ENCODE peak calls at places on chromosome 17, in nine cellular contexts. One of them, this sample, is unnamed.

GRCh38 chr17:4474093-4474492 is 24.6 kb upstream of the SPNS2 start:
- DNase-seq in frontal cortex: no peak
- DNase-seq in iPS-NIHi11: no peak
- DNase-seq in mucosa of gallbladder: no peak
- DNase-seq in activated naive CD4-positive, alpha-beta T cell treated with anti-CD3 and anti-CD28 coated beads, Interleukin-2, amount 50 U/mL, for 16 hours: no peak
- DNase-seq in HTR-8/SVneo: no peak
- DNase-seq in activated effector memory CD4-positive, alpha-beta T cell treated with anti-CD3 and anti-CD28 coated beads, Interleukin-2, amount 50 U/mL, for 16 hours: no peak
- DNase-seq in Right ventricle myocardium superior: peak
- DNase-seq in T47D: no peak
- DNase-seq in this sample: peak

GRCh38 chr17:42513686-42514085 is 22.4 kb upstream of the NAGLU start:
- DNase-seq in frontal cortex: no peak
- DNase-seq in iPS-NIHi11: no peak
- DNase-seq in mucosa of gallbladder: no peak
- DNase-seq in activated naive CD4-positive, alpha-beta T cell treated with anti-CD3 and anti-CD28 coated beads, Interleukin-2, amount 50 U/mL, for 16 hours: no peak
- DNase-seq in HTR-8/SVneo: no peak
- DNase-seq in activated effector memory CD4-positive, alpha-beta T cell treated with anti-CD3 and anti-CD28 coated beads, Interleukin-2, amount 50 U/mL, for 16 hours: no peak
- DNase-seq in Right ventricle myocardium superior: no peak
- DNase-seq in T47D: no peak
- DNase-seq in this sample: no peak

GRCh38 chr17:82912571-82913089 is 72.8 kb upstream of the ZNF750 start:
- DNase-seq in frontal cortex: no peak
- DNase-seq in iPS-NIHi11: no peak
- DNase-seq in mucosa of gallbladder: no peak
- DNase-seq in activated naive CD4-positive, alpha-beta T cell treated with anti-CD3 and anti-CD28 coated beads, Interleukin-2, amount 50 U/mL, for 16 hours: no peak
- DNase-seq in HTR-8/SVneo: no peak
- DNase-seq in activated effector memory CD4-positive, alpha-beta T cell treated with anti-CD3 and anti-CD28 coated beads, Interleukin-2, amount 50 U/mL, for 16 hours: no peak
- DNase-seq in Right ventricle myocardium superior: peak
- DNase-seq in T47D: no peak
- DNase-seq in this sample: no peak

GRCh38 chr17:55731586-55732250 is 9.1 kb upstream of the TMEM100 start:
- DNase-seq in frontal cortex: no peak
- DNase-seq in iPS-NIHi11: peak
- DNase-seq in mucosa of gallbladder: peak
- DNase-seq in activated naive CD4-positive, alpha-beta T cell treated with anti-CD3 and anti-CD28 coated beads, Interleukin-2, amount 50 U/mL, for 16 hours: no peak
- DNase-seq in HTR-8/SVneo: no peak
- DNase-seq in activated effector memory CD4-positive, alpha-beta T cell treated with anti-CD3 and anti-CD28 coated beads, Interleukin-2, amount 50 U/mL, for 16 hours: no peak
- DNase-seq in Right ventricle myocardium superior: peak
- DNase-seq in T47D: no peak
- DNase-seq in this sample: no peak

GRCh38 chr17:35554668-35555067 is 6.0 kb downstream of the SLFN14 start:
- DNase-seq in frontal cortex: no peak
- DNase-seq in iPS-NIHi11: no peak
- DNase-seq in mucosa of gallbladder: no peak
- DNase-seq in activated naive CD4-positive, alpha-beta T cell treated with anti-CD3 and anti-CD28 coated beads, Interleukin-2, amount 50 U/mL, for 16 hours: no peak
- DNase-seq in HTR-8/SVneo: no peak
- DNase-seq in activated effector memory CD4-positive, alpha-beta T cell treated with anti-CD3 and anti-CD28 coated beads, Interleukin-2, amount 50 U/mL, for 16 hours: no peak
- DNase-seq in Right ventricle myocardium superior: no peak
- DNase-seq in T47D: no peak
- DNase-seq in this sample: no peak

GRCh38 chr17:68182016-68182315 is 65.9 kb upstream of the AMZ2 start:
- DNase-seq in frontal cortex: no peak
- DNase-seq in iPS-NIHi11: no peak
- DNase-seq in mucosa of gallbladder: no peak
- DNase-seq in activated naive CD4-positive, alpha-beta T cell treated with anti-CD3 and anti-CD28 coated beads, Interleukin-2, amount 50 U/mL, for 16 hours: no peak
- DNase-seq in HTR-8/SVneo: no peak
- DNase-seq in activated effector memory CD4-positive, alpha-beta T cell treated with anti-CD3 and anti-CD28 coated beads, Interleukin-2, amount 50 U/mL, for 16 hours: no peak
- DNase-seq in Right ventricle myocardium superior: no peak
- DNase-seq in T47D: no peak
- DNase-seq in this sample: no peak

GRCh38 chr17:28524476-28525415 is 18.6 kb downstream of the FOXN1 start:
- DNase-seq in frontal cortex: no peak
- DNase-seq in iPS-NIHi11: no peak
- DNase-seq in mucosa of gallbladder: peak
- DNase-seq in activated naive CD4-positive, alpha-beta T cell treated with anti-CD3 and anti-CD28 coated beads, Interleukin-2, amount 50 U/mL, for 16 hours: no peak
- DNase-seq in HTR-8/SVneo: peak
- DNase-seq in activated effector memory CD4-positive, alpha-beta T cell treated with anti-CD3 and anti-CD28 coated beads, Interleukin-2, amount 50 U/mL, for 16 hours: no peak
- DNase-seq in Right ventricle myocardium superior: peak
- DNase-seq in T47D: peak
- DNase-seq in this sample: no peak

GRCh38 chr17:80724723-80725388 is 180.2 kb downstream of the RPTOR start:
- DNase-seq in frontal cortex: no peak
- DNase-seq in iPS-NIHi11: no peak
- DNase-seq in mucosa of gallbladder: no peak
- DNase-seq in activated naive CD4-positive, alpha-beta T cell treated with anti-CD3 and anti-CD28 coated beads, Interleukin-2, amount 50 U/mL, for 16 hours: no peak
- DNase-seq in HTR-8/SVneo: peak
- DNase-seq in activated effector memory CD4-positive, alpha-beta T cell treated with anti-CD3 and anti-CD28 coated beads, Interleukin-2, amount 50 U/mL, for 16 hours: no peak
- DNase-seq in Right ventricle myocardium superior: no peak
- DNase-seq in T47D: no peak
- DNase-seq in this sample: no peak

GRCh38 chr17:79374087-79374486 is 236.8 kb downstream of the RBFOX3 start:
- DNase-seq in frontal cortex: no peak
- DNase-seq in iPS-NIHi11: peak
- DNase-seq in mucosa of gallbladder: no peak
- DNase-seq in activated naive CD4-positive, alpha-beta T cell treated with anti-CD3 and anti-CD28 coated beads, Interleukin-2, amount 50 U/mL, for 16 hours: no peak
- DNase-seq in HTR-8/SVneo: no peak
- DNase-seq in activated effector memory CD4-positive, alpha-beta T cell treated with anti-CD3 and anti-CD28 coated beads, Interleukin-2, amount 50 U/mL, for 16 hours: no peak
- DNase-seq in Right ventricle myocardium superior: no peak
- DNase-seq in T47D: no peak
- DNase-seq in this sample: no peak

GRCh38 chr17:28370035-28370743 is at the start of gene VTN:
- DNase-seq in frontal cortex: no peak
- DNase-seq in iPS-NIHi11: peak
- DNase-seq in mucosa of gallbladder: peak
- DNase-seq in activated naive CD4-positive, alpha-beta T cell treated with anti-CD3 and anti-CD28 coated beads, Interleukin-2, amount 50 U/mL, for 16 hours: no peak
- DNase-seq in HTR-8/SVneo: no peak
- DNase-seq in activated effector memory CD4-positive, alpha-beta T cell treated with anti-CD3 and anti-CD28 coated beads, Interleukin-2, amount 50 U/mL, for 16 hours: no peak
- DNase-seq in Right ventricle myocardium superior: peak
- DNase-seq in T47D: no peak
- DNase-seq in this sample: no peak

GRCh38 chr17:61267847-61268246 is 131.8 kb upstream of the TBX2 start:
- DNase-seq in frontal cortex: no peak
- DNase-seq in iPS-NIHi11: no peak
- DNase-seq in mucosa of gallbladder: no peak
- DNase-seq in activated naive CD4-positive, alpha-beta T cell treated with anti-CD3 and anti-CD28 coated beads, Interleukin-2, amount 50 U/mL, for 16 hours: no peak
- DNase-seq in HTR-8/SVneo: no peak
- DNase-seq in activated effector memory CD4-positive, alpha-beta T cell treated with anti-CD3 and anti-CD28 coated beads, Interleukin-2, amount 50 U/mL, for 16 hours: no peak
- DNase-seq in Right ventricle myocardium superior: no peak
- DNase-seq in T47D: no peak
- DNase-seq in this sample: no peak

GRCh38 chr17:50440172-50440837 is 14.3 kb downstream of the ACSF2 start:
- DNase-seq in frontal cortex: no peak
- DNase-seq in iPS-NIHi11: no peak
- DNase-seq in mucosa of gallbladder: peak
- DNase-seq in activated naive CD4-positive, alpha-beta T cell treated with anti-CD3 and anti-CD28 coated beads, Interleukin-2, amount 50 U/mL, for 16 hours: no peak
- DNase-seq in HTR-8/SVneo: no peak
- DNase-seq in activated effector memory CD4-positive, alpha-beta T cell treated with anti-CD3 and anti-CD28 coated beads, Interleukin-2, amount 50 U/mL, for 16 hours: no peak
- DNase-seq in Right ventricle myocardium superior: no peak
- DNase-seq in T47D: no peak
- DNase-seq in this sample: no peak

GRCh38 chr17:1108810-1109605 is 70.8 kb downstream of the ABR start:
- DNase-seq in frontal cortex: no peak
- DNase-seq in iPS-NIHi11: peak
- DNase-seq in mucosa of gallbladder: peak
- DNase-seq in activated naive CD4-positive, alpha-beta T cell treated with anti-CD3 and anti-CD28 coated beads, Interleukin-2, amount 50 U/mL, for 16 hours: peak
- DNase-seq in HTR-8/SVneo: peak
- DNase-seq in activated effector memory CD4-positive, alpha-beta T cell treated with anti-CD3 and anti-CD28 coated beads, Interleukin-2, amount 50 U/mL, for 16 hours: peak
- DNase-seq in Right ventricle myocardium superior: peak
- DNase-seq in T47D: no peak
- DNase-seq in this sample: no peak

GRCh38 chr17:77681820-77682219 is 276.7 kb upstream of the TNRC6C start:
- DNase-seq in frontal cortex: no peak
- DNase-seq in iPS-NIHi11: no peak
- DNase-seq in mucosa of gallbladder: peak
- DNase-seq in activated naive CD4-positive, alpha-beta T cell treated with anti-CD3 and anti-CD28 coated beads, Interleukin-2, amount 50 U/mL, for 16 hours: no peak
- DNase-seq in HTR-8/SVneo: no peak
- DNase-seq in activated effector memory CD4-positive, alpha-beta T cell treated with anti-CD3 and anti-CD28 coated beads, Interleukin-2, amount 50 U/mL, for 16 hours: peak
- DNase-seq in Right ventricle myocardium superior: peak
- DNase-seq in T47D: no peak
- DNase-seq in this sample: no peak

GRCh38 chr17:77285594-77286390 is 145.0 kb downstream of the SEC14L1 start:
- DNase-seq in frontal cortex: no peak
- DNase-seq in iPS-NIHi11: no peak
- DNase-seq in mucosa of gallbladder: peak
- DNase-seq in activated naive CD4-positive, alpha-beta T cell treated with anti-CD3 and anti-CD28 coated beads, Interleukin-2, amount 50 U/mL, for 16 hours: no peak
- DNase-seq in HTR-8/SVneo: peak
- DNase-seq in activated effector memory CD4-positive, alpha-beta T cell treated with anti-CD3 and anti-CD28 coated beads, Interleukin-2, amount 50 U/mL, for 16 hours: no peak
- DNase-seq in Right ventricle myocardium superior: peak
- DNase-seq in T47D: no peak
- DNase-seq in this sample: no peak

GRCh38 chr17:48484256-48484655 is 46.6 kb downstream of the HOXB1 start:
- DNase-seq in frontal cortex: no peak
- DNase-seq in iPS-NIHi11: no peak
- DNase-seq in mucosa of gallbladder: no peak
- DNase-seq in activated naive CD4-positive, alpha-beta T cell treated with anti-CD3 and anti-CD28 coated beads, Interleukin-2, amount 50 U/mL, for 16 hours: no peak
- DNase-seq in HTR-8/SVneo: no peak
- DNase-seq in activated effector memory CD4-positive, alpha-beta T cell treated with anti-CD3 and anti-CD28 coated beads, Interleukin-2, amount 50 U/mL, for 16 hours: no peak
- DNase-seq in Right ventricle myocardium superior: no peak
- DNase-seq in T47D: no peak
- DNase-seq in this sample: no peak

GRCh38 chr17:81373536-81374160 is 21.6 kb upstream of the BAHCC1 start:
- DNase-seq in frontal cortex: no peak
- DNase-seq in iPS-NIHi11: no peak
- DNase-seq in mucosa of gallbladder: no peak
- DNase-seq in activated naive CD4-positive, alpha-beta T cell treated with anti-CD3 and anti-CD28 coated beads, Interleukin-2, amount 50 U/mL, for 16 hours: no peak
- DNase-seq in HTR-8/SVneo: no peak
- DNase-seq in activated effector memory CD4-positive, alpha-beta T cell treated with anti-CD3 and anti-CD28 coated beads, Interleukin-2, amount 50 U/mL, for 16 hours: no peak
- DNase-seq in Right ventricle myocardium superior: no peak
- DNase-seq in T47D: no peak
- DNase-seq in this sample: no peak

GRCh38 chr17:69269174-69269998 is 40.8 kb upstream of the ABCA10 start:
- DNase-seq in frontal cortex: no peak
- DNase-seq in iPS-NIHi11: no peak
- DNase-seq in mucosa of gallbladder: no peak
- DNase-seq in activated naive CD4-positive, alpha-beta T cell treated with anti-CD3 and anti-CD28 coated beads, Interleukin-2, amount 50 U/mL, for 16 hours: no peak
- DNase-seq in HTR-8/SVneo: peak
- DNase-seq in activated effector memory CD4-positive, alpha-beta T cell treated with anti-CD3 and anti-CD28 coated beads, Interleukin-2, amount 50 U/mL, for 16 hours: no peak
- DNase-seq in Right ventricle myocardium superior: no peak
- DNase-seq in T47D: no peak
- DNase-seq in this sample: no peak

GRCh38 chr17:45384047-45384799 is 48.4 kb downstream of the ARHGAP27 start:
- DNase-seq in frontal cortex: no peak
- DNase-seq in iPS-NIHi11: no peak
- DNase-seq in mucosa of gallbladder: no peak
- DNase-seq in activated naive CD4-positive, alpha-beta T cell treated with anti-CD3 and anti-CD28 coated beads, Interleukin-2, amount 50 U/mL, for 16 hours: no peak
- DNase-seq in HTR-8/SVneo: no peak
- DNase-seq in activated effector memory CD4-positive, alpha-beta T cell treated with anti-CD3 and anti-CD28 coated beads, Interleukin-2, amount 50 U/mL, for 16 hours: no peak
- DNase-seq in Right ventricle myocardium superior: no peak
- DNase-seq in T47D: no peak
- DNase-seq in this sample: no peak

GRCh38 chr17:49216953-49217650 is 6.6 kb downstream of the ABI3 start:
- DNase-seq in frontal cortex: no peak
- DNase-seq in iPS-NIHi11: no peak
- DNase-seq in mucosa of gallbladder: no peak
- DNase-seq in activated naive CD4-positive, alpha-beta T cell treated with anti-CD3 and anti-CD28 coated beads, Interleukin-2, amount 50 U/mL, for 16 hours: no peak
- DNase-seq in HTR-8/SVneo: no peak
- DNase-seq in activated effector memory CD4-positive, alpha-beta T cell treated with anti-CD3 and anti-CD28 coated beads, Interleukin-2, amount 50 U/mL, for 16 hours: no peak
- DNase-seq in Right ventricle myocardium superior: peak
- DNase-seq in T47D: no peak
- DNase-seq in this sample: no peak

GRCh38 chr17:15414502-15415348 is 52.7 kb downstream of the CDRT4 start:
- DNase-seq in frontal cortex: no peak
- DNase-seq in iPS-NIHi11: no peak
- DNase-seq in mucosa of gallbladder: no peak
- DNase-seq in activated naive CD4-positive, alpha-beta T cell treated with anti-CD3 and anti-CD28 coated beads, Interleukin-2, amount 50 U/mL, for 16 hours: no peak
- DNase-seq in HTR-8/SVneo: no peak
- DNase-seq in activated effector memory CD4-positive, alpha-beta T cell treated with anti-CD3 and anti-CD28 coated beads, Interleukin-2, amount 50 U/mL, for 16 hours: no peak
- DNase-seq in Right ventricle myocardium superior: peak
- DNase-seq in T47D: no peak
- DNase-seq in this sample: peak

GRCh38 chr17:19867094-19867653 is 562 bp downstream of the ULK2 start:
- DNase-seq in frontal cortex: peak
- DNase-seq in iPS-NIHi11: peak
- DNase-seq in mucosa of gallbladder: peak
- DNase-seq in activated naive CD4-positive, alpha-beta T cell treated with anti-CD3 and anti-CD28 coated beads, Interleukin-2, amount 50 U/mL, for 16 hours: peak
- DNase-seq in HTR-8/SVneo: peak
- DNase-seq in activated effector memory CD4-positive, alpha-beta T cell treated with anti-CD3 and anti-CD28 coated beads, Interleukin-2, amount 50 U/mL, for 16 hours: peak
- DNase-seq in Right ventricle myocardium superior: peak
- DNase-seq in T47D: peak
- DNase-seq in this sample: peak

GRCh38 chr17:50133769-50134099 is 3.8 kb upstream of the SAMD14 start:
- DNase-seq in frontal cortex: no peak
- DNase-seq in iPS-NIHi11: peak
- DNase-seq in mucosa of gallbladder: no peak
- DNase-seq in activated naive CD4-positive, alpha-beta T cell treated with anti-CD3 and anti-CD28 coated beads, Interleukin-2, amount 50 U/mL, for 16 hours: no peak
- DNase-seq in HTR-8/SVneo: no peak
- DNase-seq in activated effector memory CD4-positive, alpha-beta T cell treated with anti-CD3 and anti-CD28 coated beads, Interleukin-2, amount 50 U/mL, for 16 hours: no peak
- DNase-seq in Right ventricle myocardium superior: no peak
- DNase-seq in T47D: no peak
- DNase-seq in this sample: no peak

GRCh38 chr17:75639771-75640555 is 6.7 kb downstream of the SMIM5 start:
- DNase-seq in frontal cortex: no peak
- DNase-seq in iPS-NIHi11: no peak
- DNase-seq in mucosa of gallbladder: peak
- DNase-seq in activated naive CD4-positive, alpha-beta T cell treated with anti-CD3 and anti-CD28 coated beads, Interleukin-2, amount 50 U/mL, for 16 hours: no peak
- DNase-seq in HTR-8/SVneo: no peak
- DNase-seq in activated effector memory CD4-positive, alpha-beta T cell treated with anti-CD3 and anti-CD28 coated beads, Interleukin-2, amount 50 U/mL, for 16 hours: no peak
- DNase-seq in Right ventricle myocardium superior: no peak
- DNase-seq in T47D: peak
- DNase-seq in this sample: no peak

GRCh38 chr17:64148699-64149098 is 18.8 kb upstream of the ERN1 start:
- DNase-seq in frontal cortex: no peak
- DNase-seq in iPS-NIHi11: no peak
- DNase-seq in mucosa of gallbladder: no peak
- DNase-seq in activated naive CD4-positive, alpha-beta T cell treated with anti-CD3 and anti-CD28 coated beads, Interleukin-2, amount 50 U/mL, for 16 hours: no peak
- DNase-seq in HTR-8/SVneo: no peak
- DNase-seq in activated effector memory CD4-positive, alpha-beta T cell treated with anti-CD3 and anti-CD28 coated beads, Interleukin-2, amount 50 U/mL, for 16 hours: no peak
- DNase-seq in Right ventricle myocardium superior: no peak
- DNase-seq in T47D: no peak
- DNase-seq in this sample: peak

GRCh38 chr17:57519199-57519598 is 225.9 kb downstream of the CCDC182 start:
- DNase-seq in frontal cortex: no peak
- DNase-seq in iPS-NIHi11: peak
- DNase-seq in mucosa of gallbladder: peak
- DNase-seq in activated naive CD4-positive, alpha-beta T cell treated with anti-CD3 and anti-CD28 coated beads, Interleukin-2, amount 50 U/mL, for 16 hours: no peak
- DNase-seq in HTR-8/SVneo: peak
- DNase-seq in activated effector memory CD4-positive, alpha-beta T cell treated with anti-CD3 and anti-CD28 coated beads, Interleukin-2, amount 50 U/mL, for 16 hours: no peak
- DNase-seq in Right ventricle myocardium superior: peak
- DNase-seq in T47D: no peak
- DNase-seq in this sample: no peak

GRCh38 chr17:6000426-6000825 is 69.8 kb upstream of the WSCD1 start:
- DNase-seq in frontal cortex: no peak
- DNase-seq in iPS-NIHi11: no peak
- DNase-seq in mucosa of gallbladder: no peak
- DNase-seq in activated naive CD4-positive, alpha-beta T cell treated with anti-CD3 and anti-CD28 coated beads, Interleukin-2, amount 50 U/mL, for 16 hours: no peak
- DNase-seq in HTR-8/SVneo: no peak
- DNase-seq in activated effector memory CD4-positive, alpha-beta T cell treated with anti-CD3 and anti-CD28 coated beads, Interleukin-2, amount 50 U/mL, for 16 hours: no peak
- DNase-seq in Right ventricle myocardium superior: no peak
- DNase-seq in T47D: no peak
- DNase-seq in this sample: no peak

GRCh38 chr17:64535357-64535756 is 28.6 kb downstream of the CEP95 start:
- DNase-seq in frontal cortex: no peak
- DNase-seq in iPS-NIHi11: no peak
- DNase-seq in mucosa of gallbladder: no peak
- DNase-seq in activated naive CD4-positive, alpha-beta T cell treated with anti-CD3 and anti-CD28 coated beads, Interleukin-2, amount 50 U/mL, for 16 hours: no peak
- DNase-seq in HTR-8/SVneo: no peak
- DNase-seq in activated effector memory CD4-positive, alpha-beta T cell treated with anti-CD3 and anti-CD28 coated beads, Interleukin-2, amount 50 U/mL, for 16 hours: no peak
- DNase-seq in Right ventricle myocardium superior: no peak
- DNase-seq in T47D: no peak
- DNase-seq in this sample: no peak

GRCh38 chr17:74426551-74427047 is 5.3 kb upstream of the GPRC5C start:
- DNase-seq in frontal cortex: no peak
- DNase-seq in iPS-NIHi11: peak
- DNase-seq in mucosa of gallbladder: no peak
- DNase-seq in activated naive CD4-positive, alpha-beta T cell treated with anti-CD3 and anti-CD28 coated beads, Interleukin-2, amount 50 U/mL, for 16 hours: no peak
- DNase-seq in HTR-8/SVneo: no peak
- DNase-seq in activated effector memory CD4-positive, alpha-beta T cell treated with anti-CD3 and anti-CD28 coated beads, Interleukin-2, amount 50 U/mL, for 16 hours: no peak
- DNase-seq in Right ventricle myocardium superior: peak
- DNase-seq in T47D: no peak
- DNase-seq in this sample: no peak

GRCh38 chr17:42683407-42684031 is 1.2 kb downstream of the CNTNAP1 start:
- DNase-seq in frontal cortex: no peak
- DNase-seq in iPS-NIHi11: peak
- DNase-seq in mucosa of gallbladder: no peak
- DNase-seq in activated naive CD4-positive, alpha-beta T cell treated with anti-CD3 and anti-CD28 coated beads, Interleukin-2, amount 50 U/mL, for 16 hours: no peak
- DNase-seq in HTR-8/SVneo: no peak
- DNase-seq in activated effector memory CD4-positive, alpha-beta T cell treated with anti-CD3 and anti-CD28 coated beads, Interleukin-2, amount 50 U/mL, for 16 hours: peak
- DNase-seq in Right ventricle myocardium superior: peak
- DNase-seq in T47D: no peak
- DNase-seq in this sample: no peak

GRCh38 chr17:50908860-50909764 is 43.0 kb upstream of the TOB1 start:
- DNase-seq in frontal cortex: no peak
- DNase-seq in iPS-NIHi11: no peak
- DNase-seq in mucosa of gallbladder: peak
- DNase-seq in activated naive CD4-positive, alpha-beta T cell treated with anti-CD3 and anti-CD28 coated beads, Interleukin-2, amount 50 U/mL, for 16 hours: peak
- DNase-seq in HTR-8/SVneo: no peak
- DNase-seq in activated effector memory CD4-positive, alpha-beta T cell treated with anti-CD3 and anti-CD28 coated beads, Interleukin-2, amount 50 U/mL, for 16 hours: peak
- DNase-seq in Right ventricle myocardium superior: peak
- DNase-seq in T47D: no peak
- DNase-seq in this sample: no peak

This sample was measured in C1 segment of cervical spinal cord.